ENCODE peak calls at places on chromosomes 2 and 18, in six cellular contexts. One of them, this sample, is unnamed.

GRCh38 chr2:80147690-80148089 is 156.9 kb downstream of the LRRTM1 start:
- DNase-seq in glutamatergic neuron: no peak
- DNase-seq in NCI-H1436: no peak
- DNase-seq in posterior cingulate gyrus: no peak
- DNase-seq in EL: no peak
- DNase-seq in substantia nigra: no peak
- DNase-seq in this sample: no peak

GRCh38 chr2:227862227-227862740 is 9.1 kb upstream of the DAW1 start:
- DNase-seq in glutamatergic neuron: no peak
- DNase-seq in NCI-H1436: peak
- DNase-seq in posterior cingulate gyrus: no peak
- DNase-seq in EL: peak
- DNase-seq in substantia nigra: no peak
- DNase-seq in this sample: no peak

GRCh38 chr2:98847853-98848252 is 88.2 kb downstream of the CRACDL start:
- DNase-seq in glutamatergic neuron: no peak
- DNase-seq in NCI-H1436: no peak
- DNase-seq in posterior cingulate gyrus: no peak
- DNase-seq in EL: no peak
- DNase-seq in substantia nigra: no peak
- DNase-seq in this sample: no peak

GRCh38 chr18:21112140-21112473 is 494 bp upstream of the ROCK1 start:
- DNase-seq in glutamatergic neuron: no peak
- DNase-seq in NCI-H1436: peak
- DNase-seq in posterior cingulate gyrus: peak
- DNase-seq in EL: no peak
- DNase-seq in substantia nigra: no peak
- DNase-seq in this sample: peak

GRCh38 chr2:202589582-202589949 is 45.2 kb upstream of the FAM117B start:
- DNase-seq in glutamatergic neuron: no peak
- DNase-seq in NCI-H1436: no peak
- DNase-seq in posterior cingulate gyrus: no peak
- DNase-seq in EL: no peak
- DNase-seq in substantia nigra: no peak
- DNase-seq in this sample: no peak

GRCh38 chr2:31078579-31079105 is 59.6 kb downstream of the GALNT14 start:
- DNase-seq in glutamatergic neuron: no peak
- DNase-seq in NCI-H1436: no peak
- DNase-seq in posterior cingulate gyrus: no peak
- DNase-seq in EL: peak
- DNase-seq in substantia nigra: no peak
- DNase-seq in this sample: no peak

GRCh38 chr2:74712223-74713053 is 58.4 kb downstream of the SEMA4F start:
- DNase-seq in glutamatergic neuron: no peak
- DNase-seq in NCI-H1436: no peak
- DNase-seq in posterior cingulate gyrus: no peak
- DNase-seq in EL: no peak
- DNase-seq in substantia nigra: no peak
- DNase-seq in this sample: no peak

GRCh38 chr18:63445067-63445466 is 22.8 kb upstream of the VPS4B start:
- DNase-seq in glutamatergic neuron: no peak
- DNase-seq in NCI-H1436: no peak
- DNase-seq in posterior cingulate gyrus: no peak
- DNase-seq in EL: no peak
- DNase-seq in substantia nigra: no peak
- DNase-seq in this sample: no peak

GRCh38 chr2:133768261-133769021 is 200.2 kb upstream of the NCKAP5 start:
- DNase-seq in glutamatergic neuron: no peak
- DNase-seq in NCI-H1436: no peak
- DNase-seq in posterior cingulate gyrus: no peak
- DNase-seq in EL: no peak
- DNase-seq in substantia nigra: no peak
- DNase-seq in this sample: no peak

This sample was measured in posterior vena cava.